ENCODE peak calls at places on chromosomes 11 and 22, in six cellular contexts. R is WTC11, M is GM23338, C is K562, K is HepG2, D is GM12878. F is an unnamed sample.

GRCh38 chr11:109783017-109783416 is 310.2 kb upstream of the ZC3H12C start:
- DNase-seq in R (no peak), M (no peak), C (no peak), K (no peak), D (no peak), F (no peak)

GRCh38 chr11:123246749-123247497 is 51.9 kb upstream of the CLMP start:
- DNase-seq in R (peak), M (peak), C (peak), K (peak), D (no peak), F (peak)

GRCh38 chr22:37998543-37998942 is 14.2 kb upstream of the SOX10 start:
- DNase-seq in R (no peak), M (no peak), C (no peak), K (peak), D (no peak), F (no peak)

GRCh38 chr11:109133159-109133558 is 288.8 kb upstream of the C11orf87 start:
- DNase-seq in R (no peak), M (no peak), C (no peak), K (no peak), D (no peak), F (no peak)

GRCh38 chr11:82225930-82226329 is 507.7 kb downstream of the FAM181B start:
- DNase-seq in R (no peak), M (peak), C (no peak), K (no peak), D (no peak), F (no peak)

GRCh38 chr11:33778682-33779081 is 4.4 kb upstream of the FBXO3 start:
- DNase-seq in R (no peak), M (peak), C (no peak), K (no peak), D (no peak), F (no peak)

GRCh38 chr22:21961886-21962654 is 9.4 kb upstream of the PPM1F start:
- DNase-seq in R (no peak), M (no peak), C (no peak), K (no peak), D (no peak), F (no peak)

GRCh38 chr11:68053117-68053516 is 14.3 kb downstream of the TCIRG1 start:
- DNase-seq in R (no peak), M (no peak), C (no peak), K (no peak), D (no peak), F (no peak)

GRCh38 chr11:117279711-117280376 is 11.3 kb upstream of the BACE1-AS start:
- DNase-seq in R (no peak), M (no peak), C (no peak), K (no peak), D (no peak), F (no peak)

GRCh38 chr11:12581923-12582322 is 92.3 kb upstream of the TEAD1 start:
- DNase-seq in R (no peak), M (no peak), C (peak), K (no peak), D (no peak), F (no peak)

GRCh38 chr11:6604081-6604626 is 580 bp downstream of the ILK start:
- DNase-seq in R (peak), M (peak), C (peak), K (peak), D (no peak), F (no peak)

GRCh38 chr11:111097191-111097590 is 148.3 kb upstream of the POU2AF2 start:
- DNase-seq in R (peak), M (peak), C (peak), K (peak), D (no peak), F (no peak)

GRCh38 chr11:69311767-69312385 is 17.9 kb downstream of the MYEOV start:
- DNase-seq in R (no peak), M (no peak), C (no peak), K (no peak), D (no peak), F (no peak)
- TF ChIP-seq CREB1 in R (no peak), M (no peak), C (no peak), K (no peak), D (no peak), F (no peak)

GRCh38 chr11:10606536-10607208 is 38.2 kb upstream of the LYVE1 start:
- DNase-seq in R (no peak), M (no peak), C (no peak), K (no peak), D (peak), F (no peak)

GRCh38 chr11:10604340-10604748 is 35.9 kb upstream of the LYVE1 start:
- DNase-seq in R (no peak), M (no peak), C (no peak), K (peak), D (no peak), F (no peak)

GRCh38 chr11:10603721-10604297 is 35.3 kb upstream of the LYVE1 start:
- DNase-seq in R (no peak), M (no peak), C (no peak), K (no peak), D (no peak), F (no peak)

GRCh38 chr11:10607462-10607861 is 39.0 kb upstream of the LYVE1 start:
- DNase-seq in R (no peak), M (no peak), C (no peak), K (no peak), D (no peak), F (no peak)

GRCh38 chr11:10605941-10606381 is 37.5 kb upstream of the LYVE1 start:
- DNase-seq in R (peak), M (peak), C (peak), K (peak), D (no peak), F (no peak)
- TF ChIP-seq CREB1 in R (no peak), M (no peak), C (no peak), K (no peak), D (no peak), F (no peak)

GRCh38 chr11:99241059-99241458 is 220.3 kb downstream of the CNTN5 start:
- DNase-seq in R (no peak), M (no peak), C (no peak), K (no peak), D (no peak), F (no peak)
- TF ChIP-seq CREB1 in R (no peak), M (no peak), C (no peak), K (no peak), D (no peak), F (no peak)

GRCh38 chr11:105903113-105903512 is 118.9 kb downstream of the MSANTD4 start:
- DNase-seq in R (no peak), M (no peak), C (no peak), K (no peak), D (no peak), F (no peak)

GRCh38 chr11:105897161-105897560 is 124.9 kb downstream of the MSANTD4 start:
- DNase-seq in R (no peak), M (no peak), C (no peak), K (no peak), D (no peak), F (no peak)

GRCh38 chr11:105900515-105901035 is 121.5 kb downstream of the MSANTD4 start:
- DNase-seq in R (no peak), M (no peak), C (no peak), K (no peak), D (no peak), F (no peak)

GRCh38 chr11:105899776-105900175 is 122.3 kb downstream of the MSANTD4 start:
- DNase-seq in R (no peak), M (no peak), C (no peak), K (no peak), D (no peak), F (no peak)
- TF ChIP-seq CREB1 in R (no peak), M (no peak), C (no peak), K (no peak), D (no peak), F (no peak)

DNA sequence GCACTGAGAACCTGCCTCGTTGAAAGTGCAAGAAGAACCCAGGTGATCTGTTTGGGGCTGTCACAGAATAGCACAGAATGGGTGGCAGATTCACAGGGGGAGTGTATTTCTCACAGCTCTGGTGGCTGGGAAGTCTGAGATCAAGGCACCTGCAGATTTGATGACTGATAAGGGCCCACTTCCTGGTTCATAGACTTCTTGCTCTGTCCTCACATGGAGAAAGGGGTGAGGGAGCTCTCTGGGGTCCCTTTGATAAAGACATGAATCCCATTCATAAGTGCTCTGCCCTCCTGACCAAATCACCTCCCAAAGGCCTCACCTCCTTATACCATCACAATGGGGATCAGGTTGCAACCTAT is 198.5 kb upstream of the SORL1-AS1 start:
- DNase-seq in R (no peak), M (no peak), C (no peak), K (no peak), D (no peak), F (no peak)
- TF ChIP-seq CREB1 in R (no peak), M (no peak), C (no peak), K (no peak), D (no peak), F (no peak)

DNA sequence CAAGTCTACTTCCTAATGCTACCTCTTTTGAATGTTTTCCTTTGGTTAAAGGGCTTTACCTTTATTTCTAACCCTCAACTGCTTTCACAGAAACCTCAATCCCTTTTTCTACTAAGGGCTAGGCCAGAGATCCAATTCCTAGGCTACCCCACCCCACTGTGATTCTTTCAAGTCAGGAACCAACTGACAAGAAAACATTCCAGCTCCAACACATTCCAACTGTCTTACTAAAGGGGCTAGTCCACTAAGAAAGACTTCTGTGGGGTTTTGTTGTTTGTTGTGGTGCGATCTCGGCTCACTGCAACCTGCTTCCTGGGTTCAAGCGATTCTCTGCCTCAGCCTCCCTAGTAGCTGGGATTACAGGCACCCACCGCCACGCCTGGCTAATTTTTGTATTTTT is 151.3 kb downstream of the APOL5 start:
- DNase-seq in R (no peak), M (peak), C (no peak), K (no peak), D (no peak), F (no peak)
- TF ChIP-seq CREB1 in R (no peak), M (no peak), C (no peak), K (no peak), D (no peak), F (no peak)